ENCODE peak calls at places on chromosomes 3 and 15, in eight cellular contexts. W, S, Z, X, F, U, G and E are unnamed samples.

GRCh38 chr15:95875141-95875643 is 455.3 kb upstream of the NR2F2 start:
- DNase-seq in W (no peak), S (peak; percentile 84), Z (peak; percentile 63), X (peak; percentile 48), F (no peak), U (peak; percentile 71), G (no peak), E (peak; percentile 48)

GRCh38 chr15:30649952-30650929 is 24.3 kb downstream of the ARHGAP11B start:
- DNase-seq in W (no peak), S (no peak), Z (no peak), X (peak; percentile 23), F (peak; percentile 80), U (peak; percentile 41), G (no peak), E (no peak)

GRCh38 chr3:61381745-61382392 is 130.6 kb upstream of the FHIT start:
- DNase-seq in W (no peak), S (peak; percentile 69), Z (peak; percentile 79), X (peak; percentile 33), F (peak; percentile 7), U (peak; percentile 56), G (peak; percentile 21), E (peak; percentile 1)

GRCh38 chr3:145032790-145033189 is 1061.2 kb downstream of the DIPK2A start:
- DNase-seq in W (no peak), S (peak; percentile 11), Z (no peak), X (peak; percentile 50), F (peak; percentile 7), U (no peak), G (no peak), E (no peak)

GRCh38 chr15:57345584-57345983 is 30.7 kb upstream of the CGNL1 start:
- DNase-seq in W (no peak), S (peak; percentile 19), Z (no peak), X (peak; percentile 36), F (no peak), U (no peak), G (no peak), E (no peak)

GRCh38 chr3:113051827-113052226 is 61.0 kb downstream of the GTPBP8 start:
- DNase-seq in W (no peak), S (no peak), Z (no peak), X (no peak), F (no peak), U (no peak), G (no peak), E (peak; percentile 47)

GRCh38 chr3:156782319-156782718 is 43.8 kb upstream of the LEKR1 start:
- DNase-seq in W (no peak), S (peak; percentile 57), Z (no peak), X (peak; percentile 26), F (no peak), U (no peak), G (no peak), E (no peak)

GRCh38 chr3:107956991-107957467 is 133.8 kb downstream of the CD47 start:
- DNase-seq in W (no peak), S (no peak), Z (no peak), X (peak; percentile 81), F (peak; percentile 14), U (peak; percentile 91), G (no peak), E (peak; percentile 18)

GRCh38 chr15:65189102-65189740 is 4.1 kb upstream of the CLPX start:
- DNase-seq in W (peak; percentile 57), S (peak; percentile 54), Z (peak; percentile 48), X (peak; percentile 68), F (peak; percentile 67), U (peak; percentile 71), G (peak; percentile 67), E (peak; percentile 35)

GRCh38 chr15:99729920-99730319 is 3.3 kb downstream of the LYSMD4 start:
- DNase-seq in W (no peak), S (peak; percentile 46), Z (peak; percentile 30), X (peak; percentile 60), F (peak; percentile 61), U (peak; percentile 69), G (peak; percentile 27), E (peak; percentile 16)

GRCh38 chr3:178304758-178305157 is 231.5 kb upstream of the KCNMB2 start:
- DNase-seq in W (no peak), S (peak; percentile 52), Z (peak; percentile 23), X (no peak), F (peak; percentile 93), U (peak; percentile 76), G (no peak), E (peak; percentile 90)

GRCh38 chr3:178672263-178672662 is 136.0 kb downstream of the KCNMB2 start:
- DNase-seq in W (no peak), S (no peak), Z (no peak), X (no peak), F (no peak), U (peak; percentile 13), G (no peak), E (no peak)

GRCh38 chr15:36177590-36178281 is 401.7 kb upstream of the CDIN1 start:
- DNase-seq in W (no peak), S (peak; percentile 90), Z (no peak), X (no peak), F (peak; percentile 43), U (peak; percentile 3), G (no peak), E (peak; percentile 12)

GRCh38 chr3:90011136-90011535 is 903.7 kb downstream of the EPHA3 start:
- DNase-seq in W (no peak), S (no peak), Z (no peak), X (no peak), F (no peak), U (no peak), G (no peak), E (peak; percentile 12)

GRCh38 chr3:71436337-71436736 is 147.2 kb downstream of the FOXP1 start:
- DNase-seq in W (no peak), S (peak; percentile 91), Z (no peak), X (no peak), F (no peak), U (no peak), G (no peak), E (peak; percentile 55)

GRCh38 chr3:10883478-10884234 is 67.6 kb downstream of the SLC6A11 start:
- DNase-seq in W (peak; percentile 17), S (peak; percentile 70), Z (peak; percentile 58), X (peak; percentile 6), F (peak; percentile 3), U (peak; percentile 13), G (peak; percentile 38), E (no peak)

GRCh38 chr15:62099171-62099601 is 32.4 kb downstream of the C2CD4A start:
- DNase-seq in W (no peak), S (peak; percentile 74), Z (peak; percentile 12), X (peak; percentile 75), F (peak; percentile 51), U (peak; percentile 95), G (no peak), E (peak; percentile 27)

GRCh38 chr15:70478251-70478990 is 284.9 kb downstream of the UACA start:
- DNase-seq in W (no peak), S (no peak), Z (no peak), X (no peak), F (no peak), U (no peak), G (no peak), E (no peak)

DNA sequence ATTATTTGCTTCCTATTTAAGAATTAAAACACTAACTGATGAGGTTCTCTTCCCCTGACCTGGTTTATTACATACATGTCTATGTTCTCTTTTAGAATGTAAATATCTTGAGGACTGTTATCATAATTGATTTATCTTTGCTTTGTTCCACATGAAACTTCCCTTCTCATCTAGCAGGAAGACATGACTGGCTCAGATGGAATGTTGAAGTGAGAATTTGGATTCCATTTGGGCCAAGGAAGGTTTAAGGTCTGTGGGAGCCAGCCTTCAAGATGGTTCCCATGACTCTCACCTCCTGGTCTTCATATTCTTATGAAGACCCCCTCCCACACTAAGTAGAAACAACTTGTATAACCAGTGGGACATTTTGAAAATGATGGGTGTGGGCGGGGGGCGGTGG is 222.2 kb upstream of the GADL1 start:
- DNase-seq in W (no peak), S (peak; percentile 16), Z (no peak), X (peak; percentile 59), F (peak; percentile 50), U (no peak), G (no peak), E (peak; percentile 67)
- H2AFZ ChIP-seq in W (no peak overlapping the region), S (no peak overlapping the region), Z (no peak overlapping the region), X (no peak overlapping the region), F (no peak overlapping the region), U (no peak overlapping the region), G (no peak overlapping the region), E (no peak overlapping the region)

GRCh38 chr3:158102660-158103085 is 3.5 kb downstream of the SHOX2 start:
- DNase-seq in W (no peak), S (no peak), Z (no peak), X (no peak), F (no peak), U (no peak), G (no peak), E (no peak)

GRCh38 chr3:158103131-158103955 is 2.9 kb downstream of the SHOX2 start:
- DNase-seq in W (no peak), S (no peak), Z (no peak), X (no peak), F (no peak), U (peak; percentile 81), G (no peak), E (no peak)

GRCh38 chr3:158100681-158101080 is 5.5 kb downstream of the SHOX2 start:
- DNase-seq in W (no peak), S (no peak), Z (no peak), X (no peak), F (no peak), U (no peak), G (no peak), E (no peak)

GRCh38 chr3:158101330-158102218 is 4.6 kb downstream of the SHOX2 start:
- DNase-seq in W (no peak), S (no peak), Z (no peak), X (no peak), F (no peak), U (no peak), G (no peak), E (no peak)

GRCh38 chr3:158102219-158102612 is 4.0 kb downstream of the SHOX2 start:
- DNase-seq in W (no peak), S (no peak), Z (no peak), X (no peak), F (no peak), U (no peak), G (no peak), E (no peak)
- H3K9ac ChIP-seq in W (no peak overlapping the region), S (no peak overlapping the region), Z (no peak overlapping the region), X (no peak overlapping the region), F (no peak overlapping the region), U (no peak overlapping the region), G (no peak overlapping the region), E (no peak overlapping the region)

DNA sequence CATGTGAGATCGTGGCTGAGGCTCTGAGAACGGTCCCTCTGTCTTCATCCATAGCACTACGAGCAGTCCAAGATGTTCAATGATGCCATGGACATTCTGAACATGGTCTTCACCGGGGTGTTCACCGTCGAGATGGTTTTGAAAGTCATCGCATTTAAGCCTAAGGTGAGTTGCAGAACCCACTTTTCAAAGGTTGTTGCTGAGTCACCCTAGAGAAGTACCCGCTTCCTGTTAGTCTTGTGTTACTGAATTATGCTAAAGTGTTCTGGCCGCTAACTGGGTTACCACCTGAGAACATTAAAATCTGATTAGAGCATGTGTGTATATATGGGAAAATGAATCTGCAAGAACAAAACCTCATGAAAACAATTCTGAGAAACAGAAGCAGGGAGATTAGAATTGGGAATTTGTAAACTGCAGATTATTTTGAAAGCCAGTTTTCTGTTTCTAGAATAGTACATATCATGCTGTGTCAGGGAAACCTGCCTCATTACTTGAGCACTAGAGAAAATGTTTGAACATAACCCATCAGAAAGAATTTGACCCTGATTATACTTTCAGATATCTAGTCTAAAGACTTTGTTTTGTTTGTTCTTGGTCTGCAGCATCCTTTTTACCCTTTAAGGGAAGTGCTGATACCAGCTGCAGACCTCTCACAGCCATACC is 92.6 kb downstream of the CHDH start:
- DNase-seq in W (no peak), S (no peak), Z (no peak), X (no peak), F (no peak), U (no peak), G (no peak), E (no peak)
- H2AFZ ChIP-seq in W (no peak overlapping the region), S (no peak overlapping the region), Z (no peak overlapping the region), X (no peak overlapping the region), F (no peak overlapping the region), U (no peak overlapping the region), G (no peak overlapping the region), E (no peak overlapping the region)

GRCh38 chr3:54891540-54891897 is 36.3 kb downstream of the LRTM1 start:
- DNase-seq in W (no peak), S (peak; percentile 99), Z (peak; percentile 100), X (no peak), F (peak; percentile 97), U (peak; percentile 99), G (peak; percentile 42), E (peak; percentile 95)
- H3K9ac ChIP-seq in W (no peak overlapping the region), S (peak overlapping the region; percentile 71), Z (no peak overlapping the region), X (no peak overlapping the region), F (no peak overlapping the region), U (no peak overlapping the region), G (no peak overlapping the region), E (peak overlapping the region; percentile 44)